ENCODE peak calls at places on chromosomes 13 and 19, in four cellular contexts. N is K562, C is H1, D is GM12878. W is an unnamed sample.

GRCh38 chr13:95355491-95355890 is 54.2 kb upstream of the ABCC4 start:
- DNase-seq in N (no peak), C (no peak), D (no peak), W (no peak)

GRCh38 chr13:54162069-54162468 is 1133.5 kb downstream of the OLFM4 start:
- DNase-seq in N (no peak), C (no peak), D (no peak), W (no peak)

GRCh38 chr13:52454459-52454824 is 836 bp upstream of the CKAP2 start:
- DNase-seq in N (no peak), C (no peak), D (peak; percentile 69), W (no peak)

GRCh38 chr19:17855333-17856152 is 4.2 kb upstream of the RPL18A start:
- DNase-seq in N (peak; percentile 80), C (no peak), D (peak; percentile 37), W (peak; percentile 57)

GRCh38 chr19:12996542-12997094 is 1.3 kb downstream of the NFIX start:
- DNase-seq in N (peak; percentile 67), C (no peak), D (no peak), W (peak; percentile 38)

GRCh38 chr13:38944219-38944618 is 46.4 kb downstream of the STOML3 start:
- DNase-seq in N (no peak), C (no peak), D (no peak), W (no peak)

GRCh38 chr13:55745828-55746227 is 1394.9 kb upstream of the PRR20A start:
- DNase-seq in N (no peak), C (no peak), D (no peak), W (no peak)

GRCh38 chr19:6271721-6272410 is 7.9 kb downstream of the MLLT1 start:
- DNase-seq in N (peak; percentile 79), C (no peak), D (no peak), W (no peak)

GRCh38 chr13:45215392-45216077 is 14.7 kb upstream of the KCTD4 start:
- DNase-seq in N (no peak), C (no peak), D (no peak), W (no peak)

GRCh38 chr13:75042809-75043208 is 439.2 kb downstream of the TBC1D4 start:
- DNase-seq in N (no peak), C (no peak), D (no peak), W (no peak)

GRCh38 chr19:1773173-1773572 is 19.9 kb downstream of the ONECUT3 start:
- DNase-seq in N (no peak), C (no peak), D (no peak), W (no peak)

GRCh38 chr19:51259348-51260245 is 8.7 kb downstream of the SIGLECL1 start:
- DNase-seq in N (peak; percentile 48), C (peak; percentile 15), D (peak; percentile 12), W (peak; percentile 24)

GRCh38 chr19:2164020-2164988 is 571 bp downstream of the DOT1L start:
- DNase-seq in N (peak; percentile 23), C (no peak), D (no peak), W (no peak)

GRCh38 chr19:30722801-30723200 is 350.6 kb downstream of the ZNF536 start:
- DNase-seq in N (no peak), C (no peak), D (no peak), W (no peak)

GRCh38 chr19:40184273-40184672 is 7.0 kb upstream of the MAP3K10 start:
- DNase-seq in N (no peak), C (no peak), D (no peak), W (no peak)

GRCh38 chr13:41528021-41528420 is 70.7 kb downstream of the RGCC start:
- DNase-seq in N (no peak), C (no peak), D (no peak), W (no peak)

GRCh38 chr13:29538625-29538976 is 56.9 kb downstream of the SLC7A1 start:
- DNase-seq in N (no peak), C (no peak), D (no peak), W (no peak)

GRCh38 chr19:3620145-3620816 is 6.3 kb downstream of the CACTIN start:
- DNase-seq in N (no peak), C (no peak), D (no peak), W (no peak)

GRCh38 chr13:42041017-42041683 is 7.3 kb upstream of the DGKH start:
- DNase-seq in N (peak; percentile 22), C (no peak), D (peak; percentile 11), W (no peak)

GRCh38 chr19:56875717-56876116 is 35.2 kb upstream of the PEG3 start:
- DNase-seq in N (no peak), C (no peak), D (no peak), W (peak; percentile 60)

GRCh38 chr19:43462887-43463380 is 2.5 kb downstream of the LYPD3 start:
- DNase-seq in N (no peak), C (peak; percentile 93), D (no peak), W (no peak)

GRCh38 chr19:1001538-1002166 is 1.4 kb downstream of the GRIN3B start:
- DNase-seq in N (peak; percentile 78), C (no peak), D (no peak), W (no peak)

GRCh38 chr19:57088125-57088524 is 31.7 kb upstream of the USP29 start:
- DNase-seq in N (no peak), C (no peak), D (no peak), W (no peak)

GRCh38 chr13:20713751-20714150 is 10.3 kb downstream of the IL17D start:
- DNase-seq in N (no peak), C (no peak), D (no peak), W (no peak)

GRCh38 chr19:4889034-4889825 is 13.5 kb downstream of the ARRDC5 start:
- DNase-seq in N (no peak), C (no peak), D (no peak), W (no peak)

GRCh38 chr13:29594710-29595379 is 643 bp downstream of the SLC7A1 start:
- DNase-seq in N (peak; percentile 68), C (no peak), D (no peak), W (no peak)

GRCh38 chr13:26062853-26063444 is 11.1 kb upstream of the SHISA2 start:
- DNase-seq in N (no peak), C (no peak), D (no peak), W (peak; percentile 59)

GRCh38 chr19:5828661-5829566 is 10.6 kb downstream of the FUT6 start:
- DNase-seq in N (peak; percentile 50), C (no peak), D (no peak), W (no peak)

GRCh38 chr19:5957132-5957531 is 20.8 kb downstream of the RANBP3 start:
- DNase-seq in N (no peak), C (no peak), D (no peak), W (no peak)

GRCh38 chr13:71879945-71880344 is 12.9 kb upstream of the DACH1 start:
- DNase-seq in N (no peak), C (no peak), D (no peak), W (no peak)

GRCh38 chr19:29467824-29468401 is 57.9 kb upstream of the VSTM2B start:
- DNase-seq in N (no peak), C (no peak), D (no peak), W (peak; percentile 50)

GRCh38 chr19:21474671-21475181 is 30.7 kb upstream of the ZNF429 start:
- DNase-seq in N (no peak), C (peak; percentile 84), D (no peak), W (no peak)

GRCh38 chr13:56720841-56721240 is 419.9 kb upstream of the PRR20A start:
- DNase-seq in N (no peak), C (no peak), D (no peak), W (no peak)

GRCh38 chr19:58579473-58580142 is 6.5 kb upstream of the MZF1 start:
- DNase-seq in N (no peak), C (no peak), D (no peak), W (no peak)

GRCh38 chr13:79141082-79141481 is 265.0 kb downstream of the RBM26 start:
- DNase-seq in N (no peak), C (no peak), D (no peak), W (no peak)

GRCh38 chr13:24741016-24741662 is 22.8 kb upstream of the RNF17 start:
- DNase-seq in N (peak; percentile 48), C (no peak), D (no peak), W (peak; percentile 10)
- TF ChIP-seq KDM1A in N (no peak), C (no peak), D (no peak), W (no peak)

DNA sequence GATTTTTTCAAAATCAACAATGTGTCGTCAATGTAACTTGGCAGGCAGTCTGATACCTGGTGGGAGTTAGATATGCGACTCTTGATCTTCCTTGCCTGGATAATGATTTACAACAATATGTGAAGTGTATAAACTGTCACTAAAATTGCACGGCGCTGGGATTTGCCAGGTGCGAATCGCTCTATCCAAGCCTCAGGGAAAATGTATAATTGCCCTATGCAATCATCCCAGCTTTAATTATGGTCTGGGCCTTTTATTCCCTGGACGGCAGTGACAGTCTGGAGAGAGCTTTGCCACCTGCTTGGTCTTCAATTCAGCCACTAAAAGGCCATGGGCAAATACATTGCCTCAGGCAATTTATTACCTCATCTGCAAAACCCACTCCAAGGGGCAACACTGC is 15.8 kb downstream of the SMAD9 start:
- DNase-seq in N (no peak), C (no peak), D (no peak), W (no peak)
- TF ChIP-seq YY1 in N (no peak), C (no peak), D (no peak), W (no peak)

DNA sequence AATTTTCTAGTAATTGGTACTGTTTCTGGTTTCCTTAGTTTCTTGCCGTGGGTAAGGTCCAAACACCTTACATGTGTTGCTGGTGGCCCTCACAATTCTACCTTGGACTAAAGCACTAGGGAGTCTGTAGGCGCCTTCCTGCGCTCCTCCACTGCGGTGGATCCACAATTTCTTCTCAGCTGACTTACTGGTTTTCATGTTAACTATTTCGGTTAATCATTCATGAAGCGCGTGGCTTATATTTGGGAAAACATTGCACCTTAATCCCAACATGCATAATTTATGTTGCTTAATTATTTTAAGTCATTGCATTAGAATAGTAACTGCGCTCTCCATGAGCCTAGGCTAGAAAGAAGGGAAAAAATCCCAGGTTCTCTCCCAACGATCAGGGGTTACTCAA is 37.7 kb downstream of the ARHGEF7 start:
- DNase-seq in N (no peak), C (no peak), D (no peak), W (peak; percentile 61)
- TF ChIP-seq ZNF274 in N (no peak), C (no peak), D (no peak), W (no peak)

GRCh38 chr13:40187836-40188591 is 478.4 kb downstream of the FOXO1 start:
- DNase-seq in N (no peak), C (no peak), D (no peak), W (no peak)
- TF ChIP-seq KDM1A in N (no peak), C (no peak), D (no peak), W (no peak)

W was measured in HepG2.